ENCODE peak calls at places on chromosomes 11 and 22, in seven cellular contexts. Z, C, R, T, K, Y and X are unnamed samples.

GRCh38 chr22:45336971-45337431 is 27.3 kb downstream of the FAM118A start:
- DNase-seq in R (no peak), K (peak; percentile 82), T (no peak), C (peak; percentile 93), Y (peak; percentile 84), Z (no peak), X (peak; percentile 92)

GRCh38 chr11:6531267-6531752 is 34.2 kb downstream of the DNHD1 start:
- DNase-seq in R (peak; percentile 50), Y (no peak), C (no peak), K (peak; percentile 42), T (no peak), Z (no peak), X (no peak)

GRCh38 chr11:73429121-73429740 is 53.0 kb downstream of the RELT start:
- DNase-seq in Z (no peak), C (no peak), K (no peak), R (no peak), Y (no peak), T (no peak), X (no peak)

GRCh38 chr11:2115308-2115707 is 23.9 kb downstream of the IGF2 start:
- DNase-seq in T (no peak), Y (no peak), R (no peak), K (no peak), C (peak; percentile 26), Z (no peak), X (no peak)

GRCh38 chr22:34105461-34106062 is 185.3 kb upstream of the LARGE1 start:
- DNase-seq in Z (no peak), K (peak; percentile 34), T (no peak), R (peak; percentile 53), C (peak; percentile 68), Y (peak; percentile 53), X (peak; percentile 72)

GRCh38 chr11:121460941-121461514 is 8.3 kb upstream of the SORL1-AS1 start:
- DNase-seq in Z (no peak), K (no peak), C (no peak), T (no peak), R (no peak), Y (no peak), X (no peak)

GRCh38 chr22:38309614-38310517 is 7.4 kb downstream of the CSNK1E start:
- DNase-seq in Y (no peak), C (no peak), Z (no peak), K (no peak), T (no peak), R (no peak), X (peak; percentile 49)

GRCh38 chr11:94925422-94926270 is 47.7 kb downstream of the CWC15 start:
- DNase-seq in Z (no peak), T (no peak), K (no peak), C (no peak), R (no peak), Y (no peak), X (no peak)

GRCh38 chr11:46242462-46242960 is 35.0 kb upstream of the CREB3L1 start:
- DNase-seq in Y (no peak), C (no peak), R (no peak), Z (no peak), K (no peak), T (no peak), X (no peak)

GRCh38 chr11:99015634-99016454 is 4.9 kb upstream of the CNTN5 start:
- DNase-seq in T (no peak), C (no peak), Z (no peak), R (no peak), K (peak; percentile 7), Y (no peak), X (no peak)

GRCh38 chr22:44916281-44917231 is 93.2 kb downstream of the PHF21B start:
- DNase-seq in Z (no peak), Y (peak; percentile 9), C (peak; percentile 25), K (no peak), R (no peak), T (no peak), X (no peak)

GRCh38 chr11:116454020-116454645 is 318.7 kb downstream of the BUD13 start:
- DNase-seq in C (no peak), Y (no peak), T (no peak), Z (no peak), R (peak; percentile 63), K (peak; percentile 5), X (no peak)

GRCh38 chr11:29019960-29020683 is 911.9 kb downstream of the METTL15 start:
- DNase-seq in R (peak; percentile 17), Z (no peak), C (no peak), K (no peak), Y (no peak), T (no peak), X (no peak)

GRCh38 chr22:21446128-21446826 is 20.9 kb upstream of the TMEM191C start:
- DNase-seq in K (no peak), R (peak; percentile 3), Y (no peak), C (peak; percentile 33), T (no peak), Z (peak; percentile 13), X (peak; percentile 23)

GRCh38 chr11:120121336-120121735 is 16.6 kb downstream of the TRIM29 start:
- DNase-seq in Z (no peak), R (no peak), K (no peak), T (no peak), C (no peak), Y (no peak), X (no peak)

GRCh38 chr11:26805001-26805400 is 83.1 kb upstream of the SLC5A12 start:
- DNase-seq in T (no peak), C (no peak), K (no peak), Z (no peak), Y (no peak), R (no peak), X (no peak)

GRCh38 chr11:9799901-9800300 is 136.0 kb downstream of the SWAP70 start:
- DNase-seq in R (no peak), Y (no peak), K (no peak), Z (no peak), C (no peak), T (no peak), X (no peak)

GRCh38 chr22:37750596-37751162 is 53.8 kb downstream of the TRIOBP start:
- DNase-seq in Z (no peak), C (no peak), Y (no peak), T (no peak), K (no peak), R (no peak), X (no peak)

GRCh38 chr11:34745209-34745608 is 124.3 kb downstream of the EHF start:
- DNase-seq in C (no peak), T (no peak), K (no peak), Z (no peak), R (no peak), Y (no peak), X (no peak)

GRCh38 chr11:131612576-131612975 is 242.2 kb downstream of the NTM start:
- DNase-seq in R (no peak), K (no peak), C (peak; percentile 52), T (no peak), Z (no peak), Y (peak; percentile 43), X (peak; percentile 60)

GRCh38 chr11:35058318-35058717 is 80.7 kb upstream of the CD44 start:
- DNase-seq in Z (no peak), K (no peak), Y (no peak), R (no peak), T (no peak), C (no peak), X (no peak)

GRCh38 chr22:36977401-36977861 is 41.8 kb downstream of the TST start:
- DNase-seq in K (peak; percentile 17), R (peak; percentile 59), Y (peak; percentile 48), Z (peak; percentile 85), T (peak; percentile 69), C (peak; percentile 76), X (peak; percentile 77)

GRCh38 chr22:39462443-39463147 is 5.8 kb downstream of the MGAT3 start:
- DNase-seq in Z (no peak), K (no peak), R (no peak), T (no peak), Y (peak; percentile 63), C (peak; percentile 73), X (peak; percentile 59)

GRCh38 chr22:31556627-31557203 is 60.4 kb downstream of the SFI1 start:
- DNase-seq in C (no peak), Z (no peak), Y (no peak), K (peak; percentile 36), R (peak; percentile 16), T (no peak), X (no peak)

GRCh38 chr22:19289475-19290161 is 1.9 kb downstream of the CLTCL1 start:
- DNase-seq in C (no peak), R (no peak), Y (no peak), Z (no peak), T (no peak), K (no peak), X (no peak)

GRCh38 chr11:12195773-12196172 is 85.4 kb downstream of the MICAL2 start:
- DNase-seq in C (no peak), Z (peak; percentile 31), R (no peak), T (no peak), K (no peak), Y (no peak), X (no peak)

GRCh38 chr22:39580795-39581194 is 10.2 kb downstream of the CACNA1I start:
- DNase-seq in C (no peak), K (no peak), R (no peak), Y (no peak), Z (no peak), T (no peak), X (no peak)

GRCh38 chr11:33912405-33913361 is 20.8 kb upstream of the LMO2 start:
- DNase-seq in Z (no peak), C (peak; percentile 61), R (no peak), Y (no peak), K (peak; percentile 84), T (no peak), X (peak; percentile 45)

GRCh38 chr11:121563003-121563402 is 110.2 kb upstream of the SORL1-AS1 start:
- DNase-seq in R (no peak), Z (no peak), K (no peak), T (no peak), C (no peak), Y (no peak), X (no peak)

GRCh38 chr22:36065462-36065774 is 36.8 kb upstream of the RBFOX2 start:
- DNase-seq in C (no peak), R (no peak), Z (no peak), T (no peak), Y (no peak), K (no peak), X (no peak)